ENCODE peak calls at places on chromosome X, in six cellular contexts. O is mesothelial cell of epicardium, Q is H1, X is tibial nerve, K is A549, Z is left lung. F is an unnamed sample.

GRCh38 chrX:54865208-54865607 is 55.4 kb upstream of the TRO start:
- DNase-seq in O (no peak), Q (no peak), X (no peak), K (no peak), Z (no peak), F (no peak)

GRCh38 chrX:136589966-136590365 is 58.0 kb downstream of the VGLL1 start:
- DNase-seq in O (no peak), Q (no peak), X (no peak), K (no peak), Z (no peak), F (no peak)

GRCh38 chrX:111568356-111568755 is 56.9 kb downstream of the SERTM2 start:
- DNase-seq in O (no peak), Q (no peak), X (no peak), K (peak), Z (no peak), F (no peak)

GRCh38 chrX:151609222-151609621 is 45.7 kb downstream of the PASD1 start:
- DNase-seq in O (no peak), Q (no peak), X (no peak), K (no peak), Z (no peak), F (no peak)

GRCh38 chrX:11099465-11099864 is 11.7 kb upstream of the HCCS start:
- DNase-seq in O (no peak), Q (no peak), X (no peak), K (no peak), Z (no peak), F (no peak)

GRCh38 chrX:87167841-87168240 is 349.8 kb upstream of the KLHL4 start:
- DNase-seq in O (no peak), Q (no peak), X (no peak), K (no peak), Z (no peak), F (no peak)

GRCh38 chrX:39507617-39508299 is 590.0 kb downstream of the BCOR start:
- DNase-seq in O (no peak), Q (no peak), X (no peak), K (no peak), Z (no peak), F (no peak)

GRCh38 chrX:155216940-155217450 is 735 bp downstream of the VBP1 start:
- DNase-seq in O (no peak), Q (no peak), X (no peak), K (no peak), Z (no peak), F (no peak)

GRCh38 chrX:70452143-70452733 is 7.6 kb downstream of the DLG3 start:
- DNase-seq in O (no peak), Q (no peak), X (peak), K (peak), Z (peak), F (peak)

GRCh38 chrX:49264460-49264859 is at the start of gene FOXP3:
- DNase-seq in O (no peak), Q (no peak), X (no peak), K (no peak), Z (no peak), F (no peak)
- TF ChIP-seq CTCF in O (no peak), Q (no peak), X (no peak), K (no peak), Z (no peak), F (no peak)

DNA sequence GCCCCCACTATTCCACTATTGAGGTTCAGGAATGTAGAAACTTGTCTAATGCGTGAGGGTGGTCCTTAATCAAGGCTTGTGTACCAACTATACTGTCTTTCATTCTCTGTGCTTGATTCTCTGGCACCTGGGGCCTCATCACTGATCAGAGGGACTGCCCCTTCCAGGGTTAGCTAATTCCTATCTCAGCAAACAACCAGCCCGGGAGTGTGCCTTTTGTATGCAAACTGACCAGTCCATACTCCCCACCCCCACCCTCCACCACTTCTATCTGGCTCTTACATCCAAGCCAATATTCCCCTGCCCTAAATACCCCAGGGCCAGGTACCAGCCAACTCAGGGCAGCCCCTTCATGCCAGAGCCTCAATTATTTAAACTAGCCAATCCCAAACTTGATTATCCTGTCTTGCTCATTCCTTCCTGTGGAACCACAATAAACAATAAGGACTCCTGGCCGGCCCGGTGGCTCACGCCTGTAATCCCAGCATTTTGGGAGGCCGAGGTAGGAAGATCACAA is 59.3 kb downstream of the FTHL17 start:
- DNase-seq in O (no peak), Q (no peak), X (no peak), K (no peak), Z (no peak), F (no peak)
- TF ChIP-seq CTCF in O (no peak), Q (no peak), X (no peak), K (no peak), Z (no peak), F (no peak)

DNA sequence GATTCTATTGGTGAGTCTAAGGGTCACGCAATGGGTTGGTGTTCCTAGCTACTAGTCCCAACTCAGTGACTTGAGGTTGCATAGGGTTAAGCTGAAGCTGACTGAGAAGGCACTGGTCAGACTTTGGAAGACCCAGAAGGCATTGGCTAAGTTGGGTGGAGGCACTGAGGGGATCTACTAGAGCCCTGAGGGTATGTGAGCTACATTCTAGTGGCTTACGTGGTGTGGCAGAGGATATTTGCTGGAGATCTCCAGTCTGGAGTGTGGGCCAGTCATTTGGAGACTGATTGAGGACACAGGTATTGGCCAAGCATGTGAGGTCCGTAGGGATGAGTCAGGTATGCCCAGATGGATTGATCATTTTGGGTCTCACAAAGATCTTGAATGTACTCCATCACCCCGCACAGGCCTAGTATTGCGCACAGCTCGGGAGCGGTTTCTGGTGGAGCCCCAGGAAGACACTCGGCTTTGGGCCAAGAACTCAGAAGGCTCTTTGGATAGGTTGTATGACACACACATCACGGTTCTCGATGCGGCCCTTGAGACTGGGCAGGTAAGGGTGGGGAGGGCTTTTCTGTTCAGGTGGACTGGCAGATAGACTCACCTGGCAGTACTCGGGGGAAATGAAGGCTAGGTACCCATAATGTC is 7.2 kb downstream of the USP11 start:
- DNase-seq in O (no peak), Q (no peak), X (no peak), K (no peak), Z (no peak), F (no peak)
- TF ChIP-seq CTCF in O (no peak), Q (no peak), X (no peak), K (no peak), Z (no peak), F (no peak)

GRCh38 chrX:68090266-68090665 is 343.0 kb downstream of the OPHN1 start:
- DNase-seq in O (no peak), Q (no peak), X (no peak), K (no peak), Z (no peak), F (no peak)
- TF ChIP-seq CTCF in O (no peak), Q (no peak), X (no peak), K (no peak), Z (no peak), F (no peak)

GRCh38 chrX:66007851-66008250 is 32.0 kb downstream of the VSIG4 start:
- DNase-seq in O (no peak), Q (no peak), X (no peak), K (no peak), Z (no peak), F (no peak)

GRCh38 chrX:66004928-66005831 is 34.7 kb downstream of the VSIG4 start:
- DNase-seq in O (no peak), Q (no peak), X (no peak), K (no peak), Z (no peak), F (no peak)

GRCh38 chrX:66009231-66009845 is 30.5 kb downstream of the VSIG4 start:
- DNase-seq in O (no peak), Q (no peak), X (no peak), K (no peak), Z (no peak), F (no peak)

GRCh38 chrX:66005832-66006449 is 33.9 kb downstream of the VSIG4 start:
- DNase-seq in O (no peak), Q (no peak), X (no peak), K (no peak), Z (no peak), F (no peak)

DNA sequence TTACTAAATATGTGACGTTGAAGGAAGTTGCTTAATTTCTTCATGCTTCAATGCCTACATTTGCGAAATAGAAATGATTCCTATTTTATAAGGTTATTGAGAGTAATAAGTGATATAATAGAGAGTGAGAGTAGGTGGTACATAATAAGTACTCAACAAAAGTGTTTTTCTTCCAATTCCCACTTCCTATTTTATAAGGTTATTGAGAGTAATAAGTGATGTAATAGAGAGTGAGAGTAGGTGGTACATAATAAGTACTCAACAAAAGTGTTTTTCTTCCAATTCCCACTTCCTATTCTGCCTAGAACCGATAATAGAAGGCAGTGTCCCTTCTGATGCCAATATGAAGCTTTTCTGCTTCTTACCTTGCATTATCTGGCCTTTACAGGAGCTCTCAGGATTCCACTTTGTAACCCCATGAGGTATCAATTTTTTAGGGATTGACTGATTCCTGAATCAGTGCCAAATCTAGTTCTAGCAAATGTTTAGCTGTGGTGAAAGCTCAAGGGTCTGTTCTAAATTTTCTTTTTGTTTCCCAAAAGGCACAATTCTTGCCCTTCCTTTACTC is 31.4 kb downstream of the VSIG4 start:
- DNase-seq in O (no peak), Q (no peak), X (no peak), K (no peak), Z (no peak), F (no peak)
- TF ChIP-seq CTCF in O (no peak), Q (no peak), X (no peak), K (no peak), Z (no peak), F (no peak)

GRCh38 chrX:134749651-134750450 is 91.6 kb upstream of the PLAC1 start:
- DNase-seq in O (no peak), Q (no peak), X (no peak), K (no peak), Z (no peak), F (no peak)

GRCh38 chrX:134752558-134752957 is 94.3 kb upstream of the PLAC1 start:
- DNase-seq in O (no peak), Q (no peak), X (no peak), K (no peak), Z (no peak), F (no peak)

GRCh38 chrX:134758652-134759051 is 100.4 kb upstream of the PLAC1 start:
- DNase-seq in O (no peak), Q (no peak), X (no peak), K (no peak), Z (no peak), F (no peak)

DNA sequence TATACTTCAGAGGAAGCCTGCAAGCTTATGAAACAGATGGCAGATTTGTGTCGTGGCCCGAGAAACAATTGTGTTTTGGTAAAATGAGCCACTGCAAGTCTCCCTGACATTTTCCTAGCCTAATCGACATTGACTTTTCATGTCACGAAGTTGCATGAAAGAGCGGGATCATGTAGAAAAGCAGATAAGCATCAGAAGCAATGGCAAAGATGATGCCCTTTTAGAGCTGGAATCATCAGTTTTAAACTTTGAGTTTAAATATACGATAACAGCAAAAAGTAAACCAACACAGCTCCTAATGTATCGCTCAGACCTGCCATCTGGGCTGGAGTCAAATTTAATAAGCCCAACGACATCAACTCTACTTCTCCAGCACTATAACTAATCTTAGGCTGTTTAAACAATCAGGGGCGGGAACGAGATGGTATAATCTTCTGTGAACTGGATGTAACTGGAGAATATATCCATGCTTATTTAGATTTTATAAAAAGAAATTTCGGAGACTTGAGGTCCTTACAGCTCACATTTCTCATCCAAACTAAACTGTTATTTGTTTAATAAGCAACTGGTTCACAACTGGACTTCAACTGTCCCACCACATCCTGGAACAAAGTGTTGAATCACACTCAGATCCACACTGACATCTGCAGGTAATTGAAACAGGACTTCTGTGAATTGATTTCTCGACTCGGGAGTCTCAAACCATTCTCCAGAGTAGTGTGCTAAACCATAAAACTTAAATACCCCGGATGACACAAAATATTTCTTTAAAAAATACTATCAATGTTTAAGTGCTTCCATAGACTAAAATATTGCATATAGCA is 95.1 kb upstream of the PLAC1 start:
- DNase-seq in O (no peak), Q (no peak), X (no peak), K (peak), Z (no peak), F (no peak)
- TF ChIP-seq CTCF in O (no peak), Q (no peak), X (no peak), K (peak), Z (no peak), F (no peak)

GRCh38 chrX:16807548-16807947 is 21.3 kb downstream of the TXLNG start:
- DNase-seq in O (no peak), Q (no peak), X (no peak), K (no peak), Z (no peak), F (no peak)
- TF ChIP-seq CTCF in O (no peak), Q (no peak), X (no peak), K (no peak), Z (no peak), F (no peak)